ENCODE peak calls at places on chromosomes 7 and 10, in four cellular contexts. One of them, this sample, is unnamed.

GRCh38 chr10:50431118-50431517 is 179.8 kb upstream of the ASAH2 start:
- DNase-seq in heart right ventricle: no peak
- DNase-seq in cardiac muscle cell: peak
- DNase-seq in DND-41: no peak
- DNase-seq in this sample: no peak

GRCh38 chr10:70461397-70462348 is 16.9 kb upstream of the PALD1 start:
- DNase-seq in heart right ventricle: peak
- DNase-seq in cardiac muscle cell: peak
- DNase-seq in DND-41: peak
- DNase-seq in this sample: peak

GRCh38 chr10:30056281-30056680 is 3.1 kb downstream of the JCAD start:
- DNase-seq in heart right ventricle: no peak
- DNase-seq in cardiac muscle cell: peak
- DNase-seq in DND-41: no peak
- DNase-seq in this sample: no peak

GRCh38 chr10:21473135-21473534 is 52.3 kb downstream of the SKIDA1 start:
- DNase-seq in heart right ventricle: no peak
- DNase-seq in cardiac muscle cell: no peak
- DNase-seq in DND-41: no peak
- DNase-seq in this sample: no peak

GRCh38 chr10:124715479-124715878 is 28.7 kb downstream of the FAM53B start:
- DNase-seq in heart right ventricle: no peak
- DNase-seq in cardiac muscle cell: no peak
- DNase-seq in DND-41: no peak
- DNase-seq in this sample: no peak

GRCh38 chr10:17059197-17059688 is 70.4 kb downstream of the CUBN start:
- DNase-seq in heart right ventricle: no peak
- DNase-seq in cardiac muscle cell: peak
- DNase-seq in DND-41: no peak
- DNase-seq in this sample: peak

GRCh38 chr7:105648561-105649401 is 67.5 kb upstream of the EFCAB10 start:
- DNase-seq in heart right ventricle: no peak
- DNase-seq in cardiac muscle cell: no peak
- DNase-seq in DND-41: no peak
- DNase-seq in this sample: no peak

GRCh38 chr7:37354661-37355131 is 94.0 kb downstream of the ELMO1 start:
- DNase-seq in heart right ventricle: peak
- DNase-seq in cardiac muscle cell: peak
- DNase-seq in DND-41: no peak
- DNase-seq in this sample: no peak

GRCh38 chr10:110680473-110681020 is 36.4 kb downstream of the RBM20 start:
- DNase-seq in heart right ventricle: no peak
- DNase-seq in cardiac muscle cell: no peak
- DNase-seq in DND-41: no peak
- DNase-seq in this sample: no peak

GRCh38 chr10:71821909-71822763 is 28.9 kb downstream of the PSAP start:
- DNase-seq in heart right ventricle: no peak
- DNase-seq in cardiac muscle cell: no peak
- DNase-seq in DND-41: no peak
- DNase-seq in this sample: no peak

GRCh38 chr7:125934539-125934938 is 1004.9 kb upstream of the POT1 start:
- DNase-seq in heart right ventricle: no peak
- DNase-seq in cardiac muscle cell: no peak
- DNase-seq in DND-41: no peak
- DNase-seq in this sample: no peak

GRCh38 chr7:29146082-29146706 is at the start of gene CPVL:
- DNase-seq in heart right ventricle: peak
- DNase-seq in cardiac muscle cell: no peak
- DNase-seq in DND-41: peak
- DNase-seq in this sample: no peak

GRCh38 chr10:46068117-46068516 is 22.0 kb upstream of the MSMB start:
- DNase-seq in heart right ventricle: no peak
- DNase-seq in cardiac muscle cell: no peak
- DNase-seq in DND-41: no peak
- DNase-seq in this sample: no peak

GRCh38 chr10:131067690-131068089 is 243.8 kb downstream of the TCERG1L start:
- DNase-seq in heart right ventricle: no peak
- DNase-seq in cardiac muscle cell: no peak
- DNase-seq in DND-41: no peak
- DNase-seq in this sample: no peak

DNA sequence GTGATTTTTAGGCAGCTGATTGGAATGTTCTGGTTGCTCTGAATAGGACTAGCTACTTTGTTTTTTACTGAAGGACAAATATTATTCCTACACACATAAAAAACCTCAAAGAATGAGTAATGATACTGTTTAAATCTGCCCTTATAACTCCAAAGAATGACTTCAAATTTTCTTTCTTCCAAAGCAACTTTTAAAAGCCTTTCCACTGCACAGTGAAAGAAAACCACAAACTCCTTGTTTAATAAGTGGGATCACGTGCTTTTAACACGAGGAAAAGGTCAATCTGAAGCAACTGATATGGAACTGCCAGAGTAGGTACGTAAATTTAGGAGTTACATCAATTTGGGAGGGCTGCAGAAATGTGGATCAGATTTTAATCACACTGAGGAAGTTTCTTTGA is 8.0 kb upstream of the PRKCQ start:
- DNase-seq in heart right ventricle: no peak
- DNase-seq in cardiac muscle cell: no peak
- DNase-seq in DND-41: no peak
- DNase-seq in this sample: no peak
- H3K4me3 ChIP-seq in heart right ventricle: no peak
- H3K4me3 ChIP-seq in cardiac muscle cell: no peak
- H3K4me3 ChIP-seq in DND-41: no peak
- H3K4me3 ChIP-seq in this sample: no peak

GRCh38 chr7:135352285-135352684 is 118.6 kb downstream of the STRA8 start:
- DNase-seq in heart right ventricle: no peak
- DNase-seq in cardiac muscle cell: no peak
- DNase-seq in DND-41: no peak
- DNase-seq in this sample: no peak
- TF ChIP-seq CTCF in heart right ventricle: no peak
- TF ChIP-seq CTCF in cardiac muscle cell: no peak
- TF ChIP-seq CTCF in DND-41: no peak
- TF ChIP-seq CTCF in this sample: no peak

DNA sequence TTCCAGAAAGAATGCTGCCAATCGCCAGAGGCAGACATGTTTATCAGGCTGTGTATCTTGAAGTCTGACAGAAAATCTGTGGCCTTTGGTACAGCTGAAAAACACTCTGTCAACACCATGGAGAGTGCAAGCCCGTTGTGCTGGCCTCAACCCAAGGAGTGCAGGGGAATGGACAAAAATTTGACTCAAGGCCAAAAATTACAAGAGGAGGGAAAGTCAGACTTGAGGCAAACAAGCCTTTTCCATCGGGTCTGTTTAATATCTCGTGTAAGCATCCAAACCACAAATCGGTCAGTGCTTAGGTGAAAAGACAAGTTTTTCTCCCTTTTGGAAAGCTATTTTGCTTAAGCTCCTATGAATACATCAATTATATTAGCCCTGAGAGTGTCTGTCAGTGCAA is 305.3 kb upstream of the NFE2L3 start:
- DNase-seq in heart right ventricle: peak
- DNase-seq in cardiac muscle cell: peak
- DNase-seq in DND-41: no peak
- DNase-seq in this sample: peak
- H3K4me3 ChIP-seq in heart right ventricle: no peak
- H3K4me3 ChIP-seq in cardiac muscle cell: no peak
- H3K4me3 ChIP-seq in DND-41: no peak
- H3K4me3 ChIP-seq in this sample: no peak

GRCh38 chr10:74763934-74764591 is 62.3 kb upstream of the KAT6B start:
- DNase-seq in heart right ventricle: no peak
- DNase-seq in cardiac muscle cell: no peak
- DNase-seq in DND-41: no peak
- DNase-seq in this sample: no peak
- TF ChIP-seq CTCF in heart right ventricle: no peak
- TF ChIP-seq CTCF in cardiac muscle cell: no peak
- TF ChIP-seq CTCF in DND-41: no peak
- TF ChIP-seq CTCF in this sample: no peak

GRCh38 chr10:14645239-14645960 is 129.3 kb downstream of the FAM107B start:
- DNase-seq in heart right ventricle: no peak
- DNase-seq in cardiac muscle cell: no peak
- DNase-seq in DND-41: no peak
- DNase-seq in this sample: no peak
- H3K4me3 ChIP-seq in heart right ventricle: no peak
- H3K4me3 ChIP-seq in cardiac muscle cell: no peak
- H3K4me3 ChIP-seq in DND-41: no peak
- H3K4me3 ChIP-seq in this sample: no peak

GRCh38 chr7:155216475-155217272 is 81.0 kb upstream of the INSIG1 start:
- DNase-seq in heart right ventricle: no peak
- DNase-seq in cardiac muscle cell: no peak
- DNase-seq in DND-41: no peak
- DNase-seq in this sample: peak
- TF ChIP-seq CTCF in heart right ventricle: no peak
- TF ChIP-seq CTCF in cardiac muscle cell: peak
- TF ChIP-seq CTCF in DND-41: peak
- TF ChIP-seq CTCF in this sample: no peak

DNA sequence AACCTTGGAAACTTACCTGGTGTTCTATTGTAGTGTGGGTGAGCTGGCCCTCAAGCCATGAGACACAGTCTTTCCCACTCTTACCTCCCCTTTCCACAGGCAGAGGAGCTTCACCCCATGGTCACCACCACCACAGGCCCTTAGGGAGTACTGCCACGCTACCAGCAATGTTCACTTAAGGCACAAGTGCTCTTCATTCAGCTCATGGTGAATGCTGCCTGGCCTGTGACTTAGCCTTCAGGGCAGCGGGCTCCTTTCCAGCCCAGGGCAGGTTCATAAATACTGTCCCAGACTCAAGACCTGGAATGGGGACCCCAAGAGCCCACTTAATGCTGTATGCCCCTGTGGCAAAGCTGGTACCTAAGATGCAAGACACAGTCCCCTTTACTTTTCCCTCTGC is 109.4 kb downstream of the MYO3A start:
- DNase-seq in heart right ventricle: no peak
- DNase-seq in cardiac muscle cell: no peak
- DNase-seq in DND-41: no peak
- DNase-seq in this sample: no peak
- H3K4me3 ChIP-seq in heart right ventricle: no peak
- H3K4me3 ChIP-seq in cardiac muscle cell: no peak
- H3K4me3 ChIP-seq in DND-41: no peak
- H3K4me3 ChIP-seq in this sample: no peak

DNA sequence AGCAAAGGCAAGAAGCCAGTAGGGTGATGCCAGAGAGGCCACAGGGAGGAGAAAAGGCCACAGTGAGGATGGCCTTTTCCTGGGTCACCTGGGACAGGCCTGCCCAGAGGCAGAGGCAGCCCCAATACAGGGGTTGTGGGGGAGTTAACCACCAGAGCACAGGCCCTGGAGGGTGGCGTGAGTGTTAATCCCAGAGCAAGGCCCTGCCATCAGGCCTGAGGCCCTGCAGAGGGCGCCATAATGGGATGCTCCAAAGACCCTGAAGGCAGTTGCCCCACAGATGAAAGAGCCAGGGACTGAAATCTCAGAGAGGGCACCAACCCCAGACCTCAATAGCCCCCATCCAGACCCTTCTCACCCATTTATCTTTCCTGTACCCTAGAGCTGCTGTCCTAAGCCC is 23.9 kb downstream of the SLC13A4 start:
- DNase-seq in heart right ventricle: no peak
- DNase-seq in cardiac muscle cell: no peak
- DNase-seq in DND-41: peak
- DNase-seq in this sample: no peak
- TF ChIP-seq CTCF in heart right ventricle: no peak
- TF ChIP-seq CTCF in cardiac muscle cell: peak
- TF ChIP-seq CTCF in DND-41: peak
- TF ChIP-seq CTCF in this sample: no peak